ENCODE peak calls at places on chromosome 18, in nine cellular contexts. N, B, A, H, J, E, O, S and C are unnamed samples.

GRCh38 chr18:2932247-2933181 is 80.4 kb downstream of the LPIN2 start:
- DNase-seq in B (peak), S (no peak), A (peak), J (peak), H (peak), N (peak), O (no peak), E (peak), C (peak)

GRCh38 chr18:50097702-50098101 is 97.2 kb downstream of the MYO5B start:
- DNase-seq in J (peak), O (no peak), E (no peak), S (no peak), H (peak), N (no peak), A (no peak), B (no peak), C (no peak)

GRCh38 chr18:8478166-8478967 is 130.9 kb upstream of the RAB12 start:
- DNase-seq in B (peak), O (peak), S (peak), N (peak), H (peak), A (peak), J (peak), E (no peak), C (peak)

GRCh38 chr18:45284174-45284573 is 331.1 kb upstream of the SLC14A2 start:
- DNase-seq in N (no peak), O (no peak), E (no peak), S (no peak), J (peak), H (no peak), A (no peak), B (no peak), C (no peak)

GRCh38 chr18:37483221-37483971 is 82.2 kb downstream of the CELF4 start:
- DNase-seq in S (no peak), B (no peak), A (no peak), H (no peak), N (no peak), O (no peak), E (no peak), J (no peak), C (peak)

GRCh38 chr18:54958711-54959625 is at the start of gene CCDC68:
- DNase-seq in O (no peak), E (peak), B (no peak), A (no peak), J (peak), N (no peak), S (no peak), H (no peak), C (peak)

GRCh38 chr18:36078751-36079529 is 11.6 kb upstream of the RPRD1A start:
- DNase-seq in E (no peak), N (no peak), H (no peak), S (no peak), A (no peak), B (no peak), J (no peak), O (no peak), C (no peak)

GRCh38 chr18:68426731-68427315 is 288.1 kb downstream of the TMX3 start:
- DNase-seq in O (no peak), S (no peak), A (no peak), E (no peak), B (no peak), N (no peak), J (no peak), H (no peak), C (no peak)

GRCh38 chr18:35019929-35020328 is 21.3 kb upstream of the MAPRE2 start:
- DNase-seq in H (no peak), N (no peak), O (no peak), J (no peak), E (no peak), B (no peak), A (no peak), S (no peak), C (no peak)

GRCh38 chr18:44452346-44452745 is 228.3 kb upstream of the SETBP1 start:
- DNase-seq in J (no peak), O (no peak), N (no peak), E (no peak), B (no peak), A (no peak), S (no peak), H (no peak), C (no peak)

GRCh38 chr18:35491689-35492077 is 6.1 kb downstream of the INO80C start:
- DNase-seq in E (no peak), S (no peak), A (no peak), O (no peak), B (no peak), J (no peak), H (no peak), N (no peak), C (peak)

GRCh38 chr18:24817150-24818068 is 357.0 kb downstream of the HRH4 start:
- DNase-seq in E (no peak), B (no peak), S (no peak), J (no peak), H (no peak), N (no peak), O (no peak), A (no peak), C (no peak)

GRCh38 chr18:11387880-11388279 is 221.5 kb upstream of the SLC35G4 start:
- DNase-seq in O (no peak), A (no peak), B (peak), H (peak), E (peak), J (peak), S (no peak), N (no peak), C (peak)

GRCh38 chr18:61991201-61991600 is 98.4 kb upstream of the RNF152 start:
- DNase-seq in J (no peak), N (no peak), E (no peak), O (no peak), H (no peak), S (no peak), B (no peak), A (no peak), C (peak)

GRCh38 chr18:67520276-67521035 is 3.9 kb upstream of the DSEL start:
- DNase-seq in B (no peak), N (no peak), S (no peak), O (no peak), A (no peak), H (no peak), J (no peak), E (no peak), C (no peak)